ENCODE peak calls at places on chromosomes 4 and X, in four cellular contexts. G, U, F and Q are unnamed samples.
A peak's percentile ranks its signal among the peaks of the same experiment; 100 is the strongest.

GRCh38 chrX:152958047-152958446 is 35.9 kb downstream of the PNMA5 start:
- DNase-seq in G (no peak), U (no peak), F (peak; percentile 12), Q (no peak)

GRCh38 chr4:113582737-113583136 is 178.8 kb downstream of the CAMK2D start:
- DNase-seq in G (no peak), U (no peak), F (no peak), Q (no peak)

GRCh38 chrX:97399400-97399799 is 515.7 kb downstream of the RPA4 start:
- DNase-seq in G (no peak), U (no peak), F (no peak), Q (no peak)

GRCh38 chr4:163331629-163332360 is 601 bp downstream of the NPY1R start:
- DNase-seq in G (no peak), U (no peak), F (no peak), Q (no peak)

GRCh38 chr4:113683143-113683542 is 78.4 kb downstream of the CAMK2D start:
- DNase-seq in G (peak; percentile 75), U (peak; percentile 59), F (no peak), Q (no peak)

GRCh38 chrX:150982786-150983525 is at the start of gene HMGB3:
- DNase-seq in G (peak; percentile 69), U (peak; percentile 67), F (peak; percentile 47), Q (peak; percentile 74)

GRCh38 chrX:140697618-140698017 is 11.9 kb upstream of the LINC00632 start:
- DNase-seq in G (no peak), U (no peak), F (no peak), Q (no peak)

GRCh38 chrX:113741744-113742143 is 842.1 kb upstream of the HTR2C start:
- DNase-seq in G (no peak), U (no peak), F (peak; percentile 1), Q (no peak)

GRCh38 chr4:25667931-25668557 is 12.4 kb downstream of the SLC34A2 start:
- DNase-seq in G (no peak), U (no peak), F (no peak), Q (no peak)